ENCODE peak calls at places on chromosome 12, in ten cellular contexts. D is A549, F is Peyer's patch, P is testis, W is stomach, Y is IMR-90, H is ovary, N is heart left ventricle, C is breast epithelium, R is uterus. T is an unnamed sample.

GRCh38 chr12:64383675-64384074 is 6.9 kb downstream of the C12orf56 start:
- DNase-seq in H (no peak), N (no peak), P (no peak), R (no peak), F (no peak), W (no peak), Y (no peak), D (no peak), C (no peak), T (no peak)

GRCh38 chr12:102356690-102357089 is 123.7 kb downstream of the IGF1 start:
- DNase-seq in H (no peak), Y (no peak), F (no peak), W (no peak), C (no peak), R (no peak), P (no peak), D (no peak), N (no peak), T (peak; percentile 12)

GRCh38 chr12:67594888-67595287 is 53.7 kb upstream of the DYRK2 start:
- DNase-seq in F (no peak), P (no peak), D (peak; percentile 18), Y (no peak), C (no peak), N (no peak), W (no peak), R (no peak), H (no peak), T (no peak)

GRCh38 chr12:110039085-110039807 is 9.1 kb downstream of the C12orf76 start:
- DNase-seq in H (no peak), F (no peak), Y (peak; percentile 98), C (peak; percentile 40), R (no peak), P (no peak), N (no peak), W (peak; percentile 43), D (peak; percentile 98), T (peak; percentile 69)

GRCh38 chr12:96506776-96507175 is 17.4 kb downstream of the CFAP54 start:
- DNase-seq in W (no peak), C (no peak), D (no peak), H (no peak), P (no peak), N (no peak), F (no peak), Y (no peak), R (no peak), T (no peak)

GRCh38 chr12:62843714-62844113 is 91.2 kb downstream of the PPM1H start:
- DNase-seq in C (no peak), D (no peak), P (no peak), Y (no peak), R (no peak), N (no peak), H (no peak), W (no peak), F (no peak), T (no peak)

GRCh38 chr12:75954076-75954475 is 77.5 kb downstream of the PHLDA1 start:
- DNase-seq in P (no peak), Y (peak; percentile 97), R (no peak), C (no peak), H (no peak), D (peak; percentile 94), N (no peak), W (no peak), F (no peak), T (no peak)

GRCh38 chr12:13359636-13360035 is 163.1 kb downstream of the EMP1 start:
- DNase-seq in D (no peak), C (no peak), H (no peak), N (no peak), R (no peak), Y (no peak), F (no peak), W (no peak), P (no peak), T (no peak)

GRCh38 chr12:47033081-47033480 is 46.3 kb upstream of the PCED1B start:
- DNase-seq in H (peak; percentile 35), P (peak; percentile 58), Y (no peak), C (peak; percentile 48), D (peak; percentile 77), W (no peak), R (peak; percentile 37), N (no peak), F (no peak), T (peak; percentile 31)

GRCh38 chr12:130868412-130868811 is 3.5 kb upstream of the RAN start:
- DNase-seq in R (no peak), P (no peak), Y (no peak), D (no peak), C (no peak), F (no peak), H (no peak), W (no peak), N (no peak), T (no peak)

GRCh38 chr12:64169999-64170398 is 52.1 kb downstream of the KICS2 start:
- DNase-seq in W (no peak), H (no peak), R (no peak), D (no peak), Y (no peak), N (no peak), F (no peak), C (no peak), P (no peak), T (no peak)

GRCh38 chr12:127363392-127363791 is 903.6 kb upstream of the TMEM132C start:
- DNase-seq in F (no peak), Y (no peak), W (no peak), C (no peak), P (no peak), D (peak; percentile 9), R (no peak), H (no peak), N (no peak), T (no peak)

GRCh38 chr12:117732761-117733160 is 236.0 kb downstream of the KSR2 start:
- DNase-seq in R (no peak), D (no peak), N (no peak), H (no peak), C (no peak), W (no peak), P (no peak), F (no peak), Y (no peak), T (no peak)

DNA sequence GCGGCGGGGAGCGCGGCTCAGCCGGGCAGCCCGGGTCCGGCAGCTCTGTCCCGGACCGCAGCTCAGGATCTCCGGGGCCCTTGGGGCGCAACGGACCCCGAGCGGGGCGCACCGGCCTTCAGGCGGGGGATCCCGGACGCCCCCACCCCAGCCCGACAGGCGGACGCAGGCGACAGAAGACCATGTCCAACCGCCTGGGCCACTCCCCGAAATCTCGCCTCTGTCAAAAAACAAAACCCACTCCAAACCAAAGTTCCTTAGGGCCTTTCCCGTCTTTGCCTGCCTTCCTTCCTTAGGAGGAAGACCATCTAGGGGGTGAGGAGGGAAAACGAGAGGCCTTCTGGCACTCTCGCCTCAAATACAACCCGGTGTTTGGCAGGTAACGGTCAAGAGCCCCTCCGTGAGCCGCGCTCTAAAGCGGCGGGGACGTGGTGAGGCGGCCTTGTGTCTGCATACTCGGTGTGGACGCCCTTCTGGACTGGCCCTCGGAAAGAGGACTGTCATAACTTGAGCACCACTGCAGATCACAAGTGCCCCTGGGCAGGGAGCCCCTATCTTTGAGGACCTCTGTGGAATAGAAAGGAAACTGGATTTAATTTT is 611 bp downstream of the HCFC2 start:
- DNase-seq in Y (no peak), R (no peak), H (no peak), P (peak; percentile 33), N (peak; percentile 34), W (no peak), F (no peak), D (peak; percentile 19), C (no peak), T (peak; percentile 60)
- TF ChIP-seq POLR2A in Y (no peak), R (no peak), H (no peak), P (no peak), N (no peak), W (no peak), F (no peak), D (no peak), C (no peak), T (no peak)

DNA sequence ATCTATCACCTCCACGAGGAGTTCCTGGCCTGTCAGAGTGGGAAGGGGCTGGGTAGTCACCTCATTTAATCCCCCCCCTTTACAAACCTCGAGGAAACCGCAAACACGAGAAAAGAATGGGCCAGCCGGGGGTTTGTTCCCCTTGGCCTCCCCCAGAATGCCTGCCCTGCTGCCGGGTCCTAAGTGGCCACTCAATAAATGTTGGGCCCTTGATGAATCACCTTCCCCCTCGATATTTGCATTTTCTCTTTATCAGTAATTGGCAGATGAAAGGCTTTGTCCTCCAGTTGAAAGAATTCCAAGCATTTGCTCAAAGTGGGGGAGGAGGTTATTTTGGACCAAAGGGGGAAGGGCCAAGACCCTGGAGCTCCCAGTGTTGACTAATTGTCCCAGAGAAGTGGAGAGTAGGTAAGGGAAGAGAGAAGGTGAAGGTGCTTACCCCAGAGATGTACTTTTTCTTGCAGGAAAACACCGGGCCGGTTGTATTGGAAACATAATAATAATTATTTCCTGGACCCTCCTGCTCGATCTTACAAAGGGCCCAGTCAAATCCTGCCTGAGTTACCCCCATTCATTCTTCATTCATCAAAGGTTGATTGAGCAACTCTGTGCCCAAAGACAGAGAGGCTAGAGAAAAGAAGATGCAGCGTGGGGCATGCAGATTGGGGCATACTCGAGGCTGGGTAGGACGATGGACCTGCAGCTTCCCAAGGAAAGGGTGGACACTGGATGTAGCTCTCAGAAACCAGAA is 1.9 kb upstream of the KDM2B start:
- DNase-seq in Y (no peak), D (no peak), H (no peak), F (no peak), W (no peak), C (no peak), R (no peak), P (no peak), N (no peak), T (peak; percentile 23)
- TF ChIP-seq POLR2A in Y (no peak), D (no peak), H (no peak), F (no peak), W (no peak), C (no peak), R (no peak), P (no peak), N (no peak), T (no peak)

GRCh38 chr12:6606331-6607131 is 648 bp downstream of the CHD4 start:
- DNase-seq in P (peak; percentile 83), Y (peak; percentile 23), D (peak; percentile 40), N (peak; percentile 89), H (peak; percentile 80), R (peak; percentile 80), C (peak; percentile 48), F (peak; percentile 77), W (peak; percentile 59), T (peak; percentile 85)
- TF ChIP-seq POLR2A in P (no peak), Y (peak; percentile 53), D (no peak), N (no peak), H (no peak), R (no peak), C (no peak), F (no peak), W (no peak), T (no peak)

DNA sequence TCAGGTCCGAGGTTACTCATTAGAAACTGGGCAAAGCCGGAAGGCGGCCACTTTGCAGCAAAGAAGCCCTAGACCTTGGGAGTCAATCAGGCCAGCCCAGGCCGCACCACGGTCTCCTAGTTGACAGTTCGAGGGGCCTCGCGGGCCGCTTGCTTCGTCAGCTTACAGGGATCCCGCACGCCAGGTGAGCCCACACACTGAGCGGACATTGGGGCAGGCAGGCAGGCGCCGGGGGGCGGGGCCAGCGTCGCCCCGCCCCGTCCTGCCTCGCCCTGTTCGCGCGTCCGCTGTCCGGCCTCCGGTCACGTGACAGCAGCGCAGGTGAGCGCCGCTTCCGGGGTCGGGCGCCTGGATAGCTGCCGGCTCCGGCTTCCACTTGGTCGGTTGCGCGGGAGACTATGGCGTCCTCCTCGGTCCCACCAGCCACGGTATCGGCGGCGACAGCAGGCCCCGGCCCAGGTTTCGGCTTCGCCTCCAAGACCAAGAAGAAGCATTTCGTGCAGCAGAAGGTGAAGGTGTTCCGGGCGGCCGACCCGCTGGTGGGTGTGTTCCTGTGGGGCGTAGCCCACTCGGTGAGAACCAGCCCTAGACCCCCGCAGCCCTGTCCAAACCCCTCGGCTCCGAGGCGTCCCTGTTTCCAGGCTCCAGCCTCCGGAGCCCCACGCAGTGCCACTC is at the start of gene PIP4K2C:
- DNase-seq in D (peak; percentile 80), N (peak; percentile 86), P (peak; percentile 93), H (peak; percentile 80), F (peak; percentile 91), C (peak; percentile 88), Y (peak; percentile 23), R (peak; percentile 72), W (peak; percentile 91), T (peak; percentile 92)
- TF ChIP-seq POLR2A in D (peak; percentile 77), N (no peak), P (no peak), H (no peak), F (peak; percentile 69), C (peak; percentile 27), Y (no peak), R (peak; percentile 62), W (peak; percentile 24), T (no peak)